ENCODE peak calls at places on chromosomes 7 and 10, in six cellular contexts. One of them, this sample, is unnamed.

GRCh38 chr10:7804216-7804615 is 14.1 kb upstream of the TAF3 start:
- DNase-seq in suprapubic skin: no peak
- DNase-seq in B cell: no peak
- DNase-seq in M059J: no peak
- DNase-seq in transverse colon: no peak
- DNase-seq in GM12865: no peak
- DNase-seq in this sample: no peak

GRCh38 chr10:5493698-5494097 is 5.7 kb downstream of the CALML5 start:
- DNase-seq in suprapubic skin: peak
- DNase-seq in M059J: no peak
- DNase-seq in GM12865: no peak
- DNase-seq in B cell: no peak
- DNase-seq in transverse colon: no peak
- DNase-seq in this sample: no peak

GRCh38 chr7:36261019-36261754 is 108.1 kb downstream of the EEPD1 start:
- DNase-seq in GM12865: peak
- DNase-seq in M059J: peak
- DNase-seq in suprapubic skin: no peak
- DNase-seq in B cell: no peak
- DNase-seq in transverse colon: no peak
- DNase-seq in this sample: no peak

GRCh38 chr10:69910566-69910965 is 108.9 kb downstream of the COL13A1 start:
- DNase-seq in transverse colon: no peak
- DNase-seq in M059J: no peak
- DNase-seq in B cell: no peak
- DNase-seq in suprapubic skin: no peak
- DNase-seq in GM12865: no peak
- DNase-seq in this sample: no peak

GRCh38 chr7:100407285-100408180 is 21.0 kb downstream of the ZCWPW1 start:
- DNase-seq in B cell: peak
- DNase-seq in GM12865: peak
- DNase-seq in transverse colon: no peak
- DNase-seq in suprapubic skin: no peak
- DNase-seq in M059J: peak
- DNase-seq in this sample: peak

GRCh38 chr10:33143160-33143728 is 185.2 kb upstream of the ITGB1 start:
- DNase-seq in B cell: no peak
- DNase-seq in GM12865: no peak
- DNase-seq in transverse colon: no peak
- DNase-seq in M059J: peak
- DNase-seq in suprapubic skin: peak
- DNase-seq in this sample: no peak

GRCh38 chr7:130758429-130759056 is 24.5 kb upstream of the KLF14 start:
- DNase-seq in B cell: peak
- DNase-seq in M059J: peak
- DNase-seq in transverse colon: no peak
- DNase-seq in suprapubic skin: no peak
- DNase-seq in GM12865: peak
- DNase-seq in this sample: no peak

GRCh38 chr7:70640266-70640833 is 491.6 kb upstream of the GALNT17 start:
- DNase-seq in suprapubic skin: no peak
- DNase-seq in GM12865: no peak
- DNase-seq in M059J: peak
- DNase-seq in transverse colon: no peak
- DNase-seq in B cell: no peak
- DNase-seq in this sample: peak

GRCh38 chr10:103470755-103471653 is 8.0 kb downstream of the CALHM3 start:
- DNase-seq in B cell: peak
- DNase-seq in suprapubic skin: no peak
- DNase-seq in M059J: no peak
- DNase-seq in transverse colon: peak
- DNase-seq in GM12865: peak
- DNase-seq in this sample: peak

GRCh38 chr7:146094356-146094755 is 22.2 kb upstream of the CNTNAP2 start:
- DNase-seq in B cell: no peak
- DNase-seq in transverse colon: no peak
- DNase-seq in M059J: no peak
- DNase-seq in GM12865: no peak
- DNase-seq in suprapubic skin: no peak
- DNase-seq in this sample: no peak

GRCh38 chr10:112367516-112367915 is 6.4 kb upstream of the ACSL5 start:
- DNase-seq in GM12865: no peak
- DNase-seq in suprapubic skin: no peak
- DNase-seq in transverse colon: peak
- DNase-seq in B cell: no peak
- DNase-seq in M059J: no peak
- DNase-seq in this sample: no peak

GRCh38 chr7:128268233-128268632 is 27.2 kb downstream of the LEP start:
- DNase-seq in suprapubic skin: no peak
- DNase-seq in B cell: no peak
- DNase-seq in transverse colon: no peak
- DNase-seq in M059J: no peak
- DNase-seq in GM12865: no peak
- DNase-seq in this sample: no peak

GRCh38 chr10:106971411-106971831 is 193.1 kb downstream of the SORCS1 start:
- DNase-seq in B cell: no peak
- DNase-seq in M059J: no peak
- DNase-seq in suprapubic skin: no peak
- DNase-seq in transverse colon: no peak
- DNase-seq in GM12865: no peak
- DNase-seq in this sample: no peak